ENCODE peak calls at places on chromosomes 2 and 18, in ten cellular contexts. J, K, T, A, H, W, U, Q, F and E are unnamed samples.

GRCh38 chr2:210167227-210167626 is 4.0 kb downstream of the KANSL1L start:
- DNase-seq in U (no peak), W (no peak), J (no peak), H (no peak), F (no peak), T (no peak), A (no peak), K (no peak), Q (no peak), E (no peak)

GRCh38 chr2:238868616-238869292 is 20.9 kb downstream of the TWIST2 start:
- DNase-seq in J (no peak), U (no peak), H (peak), Q (no peak), W (peak), T (peak), A (peak), K (peak), F (peak), E (peak)

GRCh38 chr2:230586328-230586982 is 126.2 kb upstream of the CAB39 start:
- DNase-seq in Q (no peak), A (no peak), K (no peak), W (no peak), T (no peak), U (no peak), J (no peak), H (no peak), F (no peak), E (no peak)

GRCh38 chr2:239319261-239319661 is 81.6 kb downstream of the HDAC4 start:
- DNase-seq in T (peak), W (no peak), Q (no peak), F (peak), H (peak), K (peak), A (no peak), U (no peak), J (peak), E (peak)

GRCh38 chr18:26747131-26747475 is 118.4 kb downstream of the AQP4 start:
- DNase-seq in T (no peak), Q (no peak), J (no peak), A (no peak), F (no peak), U (no peak), W (peak), K (no peak), H (no peak), E (peak)

GRCh38 chr18:35497334-35498197 is at the start of gene INO80C:
- DNase-seq in J (peak), F (peak), K (peak), H (peak), Q (peak), T (peak), W (peak), U (peak), A (peak), E (peak)

GRCh38 chr2:102112692-102113665 is 29.6 kb upstream of the IL1R1 start:
- DNase-seq in K (no peak), H (no peak), A (no peak), J (no peak), T (no peak), Q (no peak), W (no peak), F (no peak), U (no peak), E (no peak)

GRCh38 chr2:11833601-11834000 is 87.2 kb downstream of the LPIN1 start:
- DNase-seq in J (no peak), Q (no peak), U (no peak), A (no peak), W (no peak), H (no peak), F (no peak), T (no peak), K (no peak), E (no peak)

GRCh38 chr2:111209045-111209514 is 88.4 kb downstream of the BCL2L11 start:
- DNase-seq in J (no peak), T (no peak), Q (no peak), K (no peak), W (peak), H (no peak), A (no peak), F (no peak), U (peak), E (no peak)

GRCh38 chr2:128381001-128381938 is 62.6 kb upstream of the HS6ST1 start:
- DNase-seq in J (no peak), U (no peak), H (peak), A (peak), Q (peak), F (peak), T (peak), W (no peak), K (peak), E (peak)

GRCh38 chr18:79625195-79625923 is 54.2 kb upstream of the CTDP1 start:
- DNase-seq in W (no peak), T (no peak), H (peak), A (no peak), J (no peak), Q (no peak), K (peak), F (peak), U (peak), E (no peak)

GRCh38 chr2:154452906-154453493 is 245.5 kb upstream of the KCNJ3 start:
- DNase-seq in A (no peak), F (no peak), H (no peak), U (peak), K (no peak), W (no peak), J (no peak), Q (no peak), T (no peak), E (no peak)

GRCh38 chr2:203706403-203706802 is at the start of gene CD28:
- DNase-seq in U (peak), T (peak), A (no peak), K (peak), J (no peak), Q (no peak), H (peak), F (no peak), W (no peak), E (peak)

GRCh38 chr2:229748950-229749349 is 34.6 kb upstream of the DNER start:
- DNase-seq in W (no peak), T (no peak), J (no peak), F (no peak), A (no peak), U (no peak), K (no peak), Q (no peak), H (no peak), E (no peak)

DNA sequence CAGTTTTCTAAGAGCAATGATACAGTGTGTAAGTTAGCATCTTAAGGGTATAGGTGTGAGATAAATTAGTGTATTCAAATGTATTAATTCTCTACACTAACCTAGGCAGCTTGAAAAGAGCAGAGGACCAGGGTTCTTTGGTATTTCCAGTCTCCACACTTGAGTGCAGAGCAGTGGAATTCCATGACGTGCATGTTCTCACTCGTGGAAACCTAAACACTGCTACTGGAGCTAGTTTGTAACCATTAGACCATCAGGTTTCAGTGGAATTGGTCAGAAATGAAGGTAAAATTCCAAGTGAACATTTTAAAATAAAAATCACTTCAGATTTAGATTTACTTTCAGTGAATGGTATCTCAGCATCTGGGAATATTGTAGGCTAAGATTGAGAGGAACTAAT is 9.0 kb downstream of the SPTBN1 start:
- DNase-seq in A (no peak), H (no peak), Q (no peak), U (no peak), J (no peak), W (no peak), F (no peak), T (no peak), K (no peak), E (no peak)
- TF ChIP-seq POLR2AphosphoS5 in A (no peak), H (peak), Q (no peak), U (no peak), J (no peak), W (no peak), F (no peak), T (no peak), K (no peak), E (no peak)

GRCh38 chr18:41703744-41704530 is 251.1 kb upstream of the PIK3C3 start:
- DNase-seq in F (no peak), Q (peak), J (no peak), H (no peak), U (no peak), W (no peak), A (no peak), T (no peak), K (no peak), E (no peak)
- TF ChIP-seq EP300 in F (no peak), Q (peak), J (no peak), H (no peak), U (no peak), W (no peak), A (no peak), T (no peak), K (no peak), E (no peak)

DNA sequence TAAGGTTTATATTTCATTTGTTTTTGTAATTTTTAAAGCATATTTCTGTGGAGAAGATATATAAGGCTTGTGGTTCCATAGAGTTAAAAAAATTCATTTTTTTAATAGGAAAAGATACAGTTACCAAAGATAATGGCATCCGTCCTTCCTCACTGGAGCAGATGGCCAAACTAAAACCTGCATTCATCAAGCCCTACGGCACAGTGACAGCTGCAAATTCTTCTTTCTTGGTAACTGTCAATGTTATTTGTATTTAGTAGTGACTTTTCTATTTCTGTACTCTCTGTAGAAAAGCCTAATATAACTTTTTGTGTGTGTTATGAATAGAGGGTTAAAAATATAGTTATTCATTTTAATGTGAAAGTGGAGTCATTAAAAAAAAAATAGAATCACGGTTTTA is 35.1 kb downstream of the HADHB start:
- DNase-seq in F (no peak), J (no peak), Q (no peak), H (no peak), K (no peak), A (no peak), T (no peak), W (no peak), U (no peak), E (no peak)
- TF ChIP-seq CTCF in F (no peak), J (no peak), Q (no peak), H (no peak), K (no peak), A (no peak), T (no peak), W (no peak), U (no peak), E (no peak)

GRCh38 chr2:156340377-156340776 is 7.9 kb upstream of the NR4A2 start:
- DNase-seq in W (no peak), K (no peak), H (no peak), Q (no peak), T (no peak), A (no peak), U (no peak), F (no peak), J (no peak), E (no peak)

GRCh38 chr2:156338578-156338977 is 6.1 kb upstream of the NR4A2 start:
- DNase-seq in W (no peak), J (no peak), K (peak), T (no peak), F (no peak), A (no peak), U (no peak), Q (no peak), H (no peak), E (no peak)

GRCh38 chr2:156340818-156341481 is 8.4 kb upstream of the NR4A2 start:
- DNase-seq in H (no peak), K (peak), F (no peak), U (no peak), J (no peak), A (no peak), T (no peak), Q (no peak), W (no peak), E (no peak)

GRCh38 chr2:156339866-156340265 is 7.3 kb upstream of the NR4A2 start:
- DNase-seq in W (no peak), F (no peak), K (no peak), U (no peak), T (no peak), H (no peak), A (no peak), J (no peak), Q (no peak), E (no peak)

GRCh38 chr2:156339110-156339847 is 6.8 kb upstream of the NR4A2 start:
- DNase-seq in W (no peak), H (no peak), Q (no peak), U (no peak), K (peak), A (no peak), F (no peak), T (peak), J (no peak), E (no peak)
- TF ChIP-seq POLR2AphosphoS5 in W (no peak), H (no peak), Q (no peak), U (no peak), K (no peak), A (no peak), F (no peak), T (no peak), J (no peak), E (no peak)

DNA sequence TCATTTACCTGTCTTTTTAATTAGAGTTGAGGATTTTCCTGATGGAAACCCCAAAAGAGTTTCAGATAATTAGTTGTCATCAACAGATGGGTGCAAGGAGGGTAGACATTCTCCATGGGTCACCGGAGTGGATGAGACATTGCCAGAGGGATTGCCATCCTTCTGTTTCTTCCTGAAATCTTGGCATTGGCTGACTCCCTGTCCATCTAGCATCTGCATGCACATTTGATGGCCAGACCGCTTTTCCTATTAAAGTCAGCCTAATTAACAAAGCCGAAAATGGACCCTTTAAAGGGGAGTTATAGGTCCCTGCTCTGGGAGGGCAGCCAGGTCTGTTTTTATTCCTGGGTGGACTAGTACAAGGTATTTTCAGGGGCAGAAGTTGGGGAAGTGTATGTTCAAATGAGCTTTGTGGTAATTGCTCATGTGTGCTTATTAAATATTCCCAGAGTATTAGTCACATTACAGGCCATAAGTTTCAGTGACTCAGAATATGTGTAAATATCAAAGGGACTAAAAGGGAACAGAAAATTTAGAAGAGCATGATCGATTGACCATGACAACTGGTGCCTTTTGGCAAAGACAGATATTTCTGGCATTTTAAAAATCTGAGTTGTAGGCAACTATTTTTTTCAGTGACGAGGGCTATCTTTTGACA is 209.8 kb downstream of the PHLPP1 start:
- DNase-seq in K (no peak), T (no peak), J (no peak), W (no peak), H (no peak), A (no peak), F (no peak), U (no peak), Q (no peak), E (no peak)
- TF ChIP-seq EP300 in K (no peak), T (no peak), J (no peak), W (no peak), H (no peak), A (no peak), F (no peak), U (no peak), Q (no peak), E (no peak)

GRCh38 chr2:224278531-224278930 is 123.4 kb downstream of the FAM124B start:
- DNase-seq in H (no peak), A (no peak), Q (no peak), W (no peak), U (no peak), J (no peak), K (no peak), T (no peak), F (no peak), E (no peak)
- TF ChIP-seq CTCF in H (no peak), A (no peak), Q (peak), W (no peak), U (no peak), J (no peak), K (no peak), T (no peak), F (no peak), E (no peak)

GRCh38 chr18:42782929-42783328 is 332.6 kb downstream of the RIT2 start:
- DNase-seq in A (no peak), Q (no peak), K (no peak), H (no peak), J (no peak), W (no peak), U (no peak), F (no peak), T (no peak), E (no peak)

GRCh38 chr18:42784612-42785011 is 330.9 kb downstream of the RIT2 start:
- DNase-seq in U (no peak), T (no peak), J (no peak), A (no peak), K (no peak), H (no peak), Q (no peak), W (no peak), F (no peak), E (no peak)

GRCh38 chr18:42781298-42781815 is 334.1 kb downstream of the RIT2 start:
- DNase-seq in Q (no peak), U (no peak), H (no peak), F (no peak), A (no peak), T (no peak), K (no peak), J (no peak), W (no peak), E (no peak)

DNA sequence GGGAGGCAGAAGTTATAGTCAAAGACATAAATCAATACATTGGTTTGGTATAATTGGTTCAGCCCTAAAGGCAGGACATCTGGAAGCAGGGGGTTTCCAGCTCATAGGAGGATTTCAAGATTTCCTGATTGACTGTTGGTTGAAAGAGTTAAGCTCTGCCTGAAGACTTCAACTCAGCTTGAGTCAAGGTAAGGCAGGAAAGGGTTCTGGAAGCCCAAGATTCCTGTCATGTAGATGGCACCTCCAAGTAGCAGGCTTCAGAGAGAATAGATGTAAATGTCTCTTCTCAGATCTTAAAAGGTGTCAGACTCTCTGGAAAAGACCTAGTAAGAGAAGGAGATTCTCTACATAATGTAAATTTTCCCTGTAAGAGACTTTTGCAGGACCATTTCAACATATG is 335.3 kb downstream of the RIT2 start:
- DNase-seq in A (no peak), K (no peak), J (no peak), T (no peak), Q (no peak), U (no peak), F (no peak), H (no peak), W (no peak), E (no peak)
- TF ChIP-seq POLR2AphosphoS5 in A (no peak), K (no peak), J (no peak), T (no peak), Q (no peak), U (no peak), F (no peak), H (no peak), W (no peak), E (no peak)

GRCh38 chr2:48600917-48601316 is 16.7 kb upstream of the GTF2A1L start:
- DNase-seq in J (no peak), H (no peak), K (no peak), T (no peak), W (no peak), Q (no peak), A (no peak), U (no peak), F (no peak), E (no peak)

GRCh38 chr2:48601349-48601748 is 16.3 kb upstream of the GTF2A1L start:
- DNase-seq in T (no peak), H (no peak), Q (no peak), J (peak), U (no peak), A (peak), K (peak), W (no peak), F (no peak), E (no peak)

GRCh38 chr2:48605482-48606175 is 12.0 kb upstream of the GTF2A1L start:
- DNase-seq in F (no peak), W (no peak), T (no peak), H (no peak), K (no peak), Q (no peak), A (no peak), J (peak), U (no peak), E (no peak)

GRCh38 chr2:48600204-48600813 is 17.3 kb upstream of the GTF2A1L start:
- DNase-seq in T (no peak), U (no peak), K (no peak), J (peak), F (no peak), W (no peak), H (no peak), Q (peak), A (peak), E (no peak)
- TF ChIP-seq EP300 in T (no peak), U (no peak), K (no peak), J (no peak), F (no peak), W (no peak), H (no peak), Q (no peak), A (no peak), E (no peak)

GRCh38 chr2:206520450-206520849 is 77.1 kb downstream of the ADAM23 start:
- DNase-seq in J (no peak), K (no peak), T (no peak), H (no peak), Q (no peak), U (no peak), F (no peak), W (no peak), A (no peak), E (no peak)

GRCh38 chr2:206518997-206519396 is 75.7 kb downstream of the ADAM23 start:
- DNase-seq in W (no peak), J (no peak), U (no peak), Q (no peak), H (no peak), K (no peak), F (no peak), A (no peak), T (no peak), E (no peak)

GRCh38 chr2:206521612-206522011 is 78.3 kb downstream of the ADAM23 start:
- DNase-seq in U (no peak), T (no peak), Q (no peak), A (no peak), H (no peak), J (no peak), K (no peak), F (no peak), W (no peak), E (no peak)

GRCh38 chr2:206526416-206526815 is 83.1 kb downstream of the ADAM23 start:
- DNase-seq in W (no peak), A (no peak), J (no peak), U (no peak), T (no peak), K (no peak), Q (no peak), F (no peak), H (no peak), E (no peak)

DNA sequence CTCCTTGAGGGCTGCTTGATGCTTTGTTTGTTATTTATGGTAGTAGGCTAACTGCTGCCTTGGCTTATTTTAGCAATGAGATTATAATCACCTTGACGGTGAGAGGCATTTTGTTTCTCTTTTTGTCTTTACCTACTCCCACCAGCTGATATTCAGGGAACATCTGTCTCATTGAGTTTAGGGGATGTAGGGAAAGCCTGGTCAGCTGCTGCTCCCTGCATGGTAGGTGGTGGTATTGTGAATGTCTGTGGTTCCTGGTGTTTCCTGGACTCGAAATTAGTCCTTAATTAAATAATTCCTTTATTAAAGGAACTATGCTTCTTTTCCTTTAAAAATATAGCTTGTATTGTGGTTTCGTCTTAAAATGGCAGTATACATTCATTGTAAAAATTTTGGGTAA is 77.8 kb downstream of the ADAM23 start:
- DNase-seq in Q (no peak), F (no peak), U (no peak), H (no peak), A (no peak), J (no peak), W (no peak), K (no peak), T (no peak), E (no peak)
- TF ChIP-seq CTCF in Q (no peak), F (no peak), U (peak), H (no peak), A (no peak), J (no peak), W (no peak), K (no peak), T (no peak), E (no peak)